ENCODE peak calls at places on chromosomes 11 and 22, in four cellular contexts. O is WTC11, Y is K562, A is H1. K is an unnamed sample.

GRCh38 chr22:23085351-23085671 is 15.0 kb downstream of the GNAZ start:
- DNase-seq in O (no peak), Y (no peak), A (no peak), K (no peak)

GRCh38 chr11:27882066-27882697 is 181.9 kb upstream of the BDNF start:
- DNase-seq in Y (no peak), A (no peak), O (no peak), K (no peak)

GRCh38 chr11:693887-694562 is 997 bp downstream of the DEAF1 start:
- DNase-seq in Y (no peak), A (no peak), O (no peak), K (no peak)

GRCh38 chr11:44538375-44539054 is 26.9 kb upstream of the CD82 start:
- DNase-seq in A (peak), Y (peak), O (peak), K (peak)

GRCh38 chr22:31084811-31085492 is 3.8 kb downstream of the SMTN start:
- DNase-seq in A (peak), Y (peak), O (peak), K (peak)

GRCh38 chr11:108693852-108694251 is 29.0 kb downstream of the DDX10 start:
- DNase-seq in Y (peak), A (no peak), O (no peak), K (no peak)

GRCh38 chr11:77202941-77203900 is 75.2 kb downstream of the MYO7A start:
- DNase-seq in Y (no peak), O (peak), A (no peak), K (no peak)

GRCh38 chr22:45090364-45090960 is 73.3 kb upstream of the NUP50 start:
- DNase-seq in Y (no peak), O (peak), A (peak), K (no peak)

GRCh38 chr22:48884292-48884691 is 943.4 kb downstream of the BRD1 start:
- DNase-seq in O (no peak), Y (no peak), A (no peak), K (no peak)

DNA sequence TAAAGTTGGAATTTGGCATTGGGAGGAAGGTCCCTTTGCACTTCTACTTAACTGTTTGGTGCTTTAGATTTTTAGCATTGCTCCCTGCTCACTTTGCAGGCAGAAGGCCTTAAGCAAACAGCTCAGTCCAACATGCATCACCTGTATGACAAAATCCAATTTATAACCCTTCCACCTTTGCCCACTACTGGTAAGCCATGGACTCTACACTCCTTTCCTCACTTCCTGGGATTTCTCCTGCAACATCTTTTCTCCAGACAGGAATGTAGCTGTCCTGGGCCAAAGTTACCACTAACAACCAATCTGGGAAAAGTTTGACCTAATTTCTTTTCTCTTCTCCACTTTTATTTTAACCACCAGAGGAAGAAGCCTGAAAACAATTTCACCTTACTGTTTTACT is 1.8 kb upstream of the OR2D2 start:
- DNase-seq in O (no peak), A (no peak), Y (no peak), K (no peak)
- TF ChIP-seq TEAD4 in O (no peak), A (no peak), Y (no peak), K (no peak)

DNA sequence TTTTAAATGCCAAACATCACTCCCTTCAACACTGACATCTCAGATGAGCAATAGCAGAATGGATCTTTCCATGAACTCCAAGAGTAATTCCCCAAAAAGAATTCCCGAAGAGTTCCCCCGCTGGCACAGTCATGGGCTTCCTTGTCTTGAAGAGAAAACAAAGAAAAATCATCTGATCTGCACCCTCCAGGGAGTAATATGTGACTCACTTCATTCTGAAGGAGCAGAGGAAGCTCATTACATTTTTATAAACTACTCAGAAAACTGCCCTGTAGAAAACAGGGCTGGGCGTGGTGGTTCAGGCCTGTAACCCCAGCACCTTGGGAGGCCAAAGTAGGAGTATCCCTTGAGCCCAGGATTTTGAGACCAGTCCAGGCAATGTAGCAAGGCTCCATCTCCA is 35.7 kb downstream of the CELSR1 start:
- DNase-seq in O (no peak), Y (no peak), A (no peak), K (no peak)
- TF ChIP-seq TEAD4 in O (no peak), Y (no peak), A (no peak), K (no peak)

GRCh38 chr11:61812736-61813411 is 3.9 kb downstream of the FADS1 start:
- DNase-seq in O (no peak), A (no peak), Y (no peak), K (no peak)

GRCh38 chr11:61816736-61817455 is at the start of gene FADS1:
- DNase-seq in A (peak), O (peak), Y (peak), K (peak)

GRCh38 chr11:61814958-61815789 is 1.6 kb downstream of the FADS1 start:
- DNase-seq in Y (peak), O (peak), A (peak), K (peak)

GRCh38 chr11:61815790-61816735 is 740 bp downstream of the FADS1 start:
- DNase-seq in A (no peak), Y (peak), O (peak), K (peak)

GRCh38 chr11:61814242-61814957 is 2.4 kb downstream of the FADS1 start:
- DNase-seq in O (no peak), A (no peak), Y (peak), K (peak)
- TF ChIP-seq TEAD4 in O (no peak), A (no peak), Y (no peak), K (no peak)

GRCh38 chr22:25405854-25406509 is 158.5 kb upstream of the GRK3 start:
- DNase-seq in Y (no peak), O (no peak), A (no peak), K (no peak)

GRCh38 chr22:25404556-25404922 is 159.9 kb upstream of the GRK3 start:
- DNase-seq in A (no peak), Y (peak), O (no peak), K (peak)

GRCh38 chr22:25406510-25407210 is 157.8 kb upstream of the GRK3 start:
- DNase-seq in O (no peak), A (no peak), Y (no peak), K (no peak)

GRCh38 chr22:25403752-25404471 is 160.6 kb upstream of the GRK3 start:
- DNase-seq in A (no peak), Y (peak), O (no peak), K (peak)

DNA sequence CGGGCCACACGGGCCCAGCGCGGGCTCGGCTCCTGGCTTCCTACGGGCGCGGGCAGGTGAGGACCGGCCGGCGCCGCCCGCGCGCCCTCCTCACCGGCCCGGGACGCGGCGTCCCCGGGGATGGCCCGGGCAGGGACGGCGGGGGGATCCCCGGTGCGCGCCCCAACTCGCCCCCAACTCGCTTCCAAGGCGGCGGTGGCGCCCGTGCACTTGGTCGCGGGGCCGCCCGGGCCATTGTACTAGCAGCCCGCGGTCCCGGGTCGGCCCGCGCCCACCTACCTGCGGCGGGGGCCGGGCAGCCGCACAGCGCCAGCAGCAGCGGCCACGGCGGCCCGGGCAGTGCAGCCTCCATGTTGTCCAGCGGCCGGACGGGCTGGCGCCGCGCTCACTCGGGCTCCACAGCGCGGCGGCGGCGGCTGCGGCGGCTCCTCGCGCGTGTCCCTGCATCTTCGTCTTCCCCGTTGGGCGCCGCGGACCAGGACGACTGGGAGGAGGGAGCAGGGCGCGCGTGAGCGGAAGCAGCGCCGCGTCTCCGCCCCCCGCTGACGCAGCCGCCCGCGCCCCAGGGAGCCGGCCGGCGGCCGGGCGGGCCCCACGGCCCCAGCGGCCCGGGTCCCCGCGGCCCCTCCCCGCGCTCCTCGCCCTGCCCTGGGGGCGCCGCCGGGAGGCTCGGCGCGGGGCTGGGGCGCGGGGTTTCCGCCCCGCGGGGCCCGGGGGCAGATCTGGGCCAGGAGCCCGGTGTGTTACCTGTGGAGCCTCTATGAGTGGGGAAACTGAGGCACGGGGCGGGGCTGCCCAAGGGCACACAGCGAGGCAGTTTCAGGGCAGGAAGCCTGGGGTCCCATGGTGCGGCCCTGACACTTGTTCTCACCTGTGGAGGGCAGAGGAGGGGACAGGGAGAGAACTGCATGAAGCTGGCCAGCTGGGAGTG is 159.3 kb upstream of the GRK3 start:
- DNase-seq in Y (peak), O (no peak), A (no peak), K (peak)
- TF ChIP-seq TEAD4 in Y (no peak), O (no peak), A (no peak), K (no peak)